ENCODE peak calls at places on chromosome 3, in nine cellular contexts. K is HepG2; T is CD8-positive, alpha-beta T cell; O is heart left ventricle; B is foreskin keratinocyte; R is ovary; N is thoracic aorta; L is breast epithelium; Y is A549. J is an unnamed sample.
A peak's percentile ranks its signal among the peaks of the same experiment; 100 is the strongest.

GRCh38 chr3:42094128-42094527 is 3.0 kb downstream of the TRAK1 start:
- DNase-seq in K (no peak), T (no peak), O (peak; percentile 14), B (no peak), R (no peak), N (no peak), L (no peak), Y (no peak), J (no peak)

GRCh38 chr3:187941848-187942194 is 196.6 kb upstream of the BCL6 start:
- DNase-seq in K (peak; percentile 33), T (no peak), O (no peak), B (no peak), R (no peak), N (no peak), L (no peak), Y (no peak), J (no peak)

GRCh38 chr3:88059380-88060160 is 515 bp downstream of the ZNF654 start:
- DNase-seq in K (no peak), T (no peak), O (no peak), B (no peak), R (peak; percentile 38), N (no peak), L (no peak), Y (no peak), J (peak; percentile 13)

GRCh38 chr3:122660575-122660974 is 20.1 kb upstream of the PARP14 start:
- DNase-seq in K (peak; percentile 23), T (no peak), O (no peak), B (no peak), R (no peak), N (no peak), L (no peak), Y (peak; percentile 16), J (no peak)

GRCh38 chr3:141192345-141192744 is 39.3 kb upstream of the PXYLP1 start:
- DNase-seq in K (peak; percentile 87), T (peak; percentile 94), O (peak; percentile 97), B (peak; percentile 59), R (peak; percentile 99), N (peak; percentile 95), L (peak; percentile 94), Y (peak; percentile 90), J (peak; percentile 79)

GRCh38 chr3:127015282-127016042 is 32.5 kb downstream of the PLXNA1 start:
- DNase-seq in K (no peak), T (no peak), O (no peak), B (no peak), R (no peak), N (no peak), L (no peak), Y (peak; percentile 23), J (no peak)

GRCh38 chr3:42192334-42193200 is 73.4 kb downstream of the CCK start:
- DNase-seq in K (no peak), T (no peak), O (no peak), B (no peak), R (no peak), N (no peak), L (no peak), Y (no peak), J (no peak)

GRCh38 chr3:168870892-168871291 is 775.2 kb upstream of the GOLIM4 start:
- DNase-seq in K (peak; percentile 93), T (no peak), O (no peak), B (no peak), R (no peak), N (no peak), L (no peak), Y (peak; percentile 44), J (no peak)

GRCh38 chr3:3799173-3800075 is at the start of gene LRRN1:
- DNase-seq in K (no peak), T (peak; percentile 58), O (peak; percentile 65), B (no peak), R (peak; percentile 83), N (no peak), L (peak; percentile 61), Y (no peak), J (no peak)

GRCh38 chr3:150168694-150169093 is 198.0 kb upstream of the PFN2 start:
- DNase-seq in K (no peak), T (no peak), O (no peak), B (no peak), R (no peak), N (no peak), L (no peak), Y (no peak), J (no peak)

GRCh38 chr3:51967384-51968174 is at the start of gene PCBP4:
- DNase-seq in K (peak; percentile 70), T (peak; percentile 38), O (peak; percentile 87), B (no peak), R (peak; percentile 77), N (no peak), L (peak; percentile 65), Y (no peak), J (no peak)

GRCh38 chr3:52010431-52010830 is 14.7 kb upstream of the RPL29 start:
- DNase-seq in K (no peak), T (no peak), O (no peak), B (no peak), R (no peak), N (no peak), L (no peak), Y (no peak), J (no peak)

GRCh38 chr3:94294806-94295205 is 231.9 kb downstream of the NSUN3 start:
- DNase-seq in K (no peak), T (no peak), O (no peak), B (no peak), R (no peak), N (no peak), L (no peak), Y (no peak), J (no peak)

GRCh38 chr3:78287085-78287484 is 1247.2 kb downstream of the ROBO2 start:
- DNase-seq in K (no peak), T (no peak), O (no peak), B (no peak), R (no peak), N (no peak), L (no peak), Y (no peak), J (no peak)

GRCh38 chr3:45957606-45958005 is 14.3 kb downstream of the CXCR6 start:
- DNase-seq in K (no peak), T (no peak), O (peak; percentile 37), B (no peak), R (no peak), N (no peak), L (no peak), Y (no peak), J (no peak)

GRCh38 chr3:155772801-155773200 is 27.9 kb upstream of the PLCH1 start:
- DNase-seq in K (no peak), T (no peak), O (no peak), B (no peak), R (no peak), N (no peak), L (no peak), Y (no peak), J (no peak)

GRCh38 chr3:59056706-59057105 is 6.9 kb upstream of the CFAP20DC start:
- DNase-seq in K (no peak), T (no peak), O (no peak), B (no peak), R (no peak), N (no peak), L (no peak), Y (no peak), J (no peak)

GRCh38 chr3:85576091-85576690 is 617.4 kb downstream of the CADM2 start:
- DNase-seq in K (peak; percentile 44), T (no peak), O (no peak), B (no peak), R (peak; percentile 34), N (no peak), L (peak; percentile 30), Y (peak; percentile 69), J (peak; percentile 32)

GRCh38 chr3:158918008-158918407 is 116.2 kb downstream of the MFSD1 start:
- DNase-seq in K (peak; percentile 45), T (no peak), O (no peak), B (no peak), R (peak; percentile 40), N (no peak), L (peak; percentile 20), Y (peak; percentile 53), J (peak; percentile 57)

GRCh38 chr3:103863381-103863780 is 1428.6 kb downstream of the ZPLD1 start:
- DNase-seq in K (no peak), T (no peak), O (no peak), B (no peak), R (no peak), N (no peak), L (no peak), Y (no peak), J (no peak)

GRCh38 chr3:159418571-159419526 is 569.8 kb upstream of the IL12A start:
- DNase-seq in K (no peak), T (no peak), O (no peak), B (peak; percentile 59), R (no peak), N (no peak), L (no peak), Y (peak; percentile 43), J (peak; percentile 11)

GRCh38 chr3:38086496-38086895 is 47.5 kb downstream of the DLEC1 start:
- DNase-seq in K (no peak), T (no peak), O (no peak), B (no peak), R (no peak), N (no peak), L (no peak), Y (no peak), J (no peak)

GRCh38 chr3:142930510-142930909 is 33.0 kb downstream of the PAQR9 start:
- DNase-seq in K (no peak), T (no peak), O (no peak), B (no peak), R (no peak), N (no peak), L (no peak), Y (peak; percentile 35), J (no peak)
- TF ChIP-seq CTCF in K (no peak), T (no peak), O (peak; percentile 20), B (peak; percentile 18), R (no peak), N (peak; percentile 27), L (no peak), Y (peak; percentile 10), J (no peak)

DNA sequence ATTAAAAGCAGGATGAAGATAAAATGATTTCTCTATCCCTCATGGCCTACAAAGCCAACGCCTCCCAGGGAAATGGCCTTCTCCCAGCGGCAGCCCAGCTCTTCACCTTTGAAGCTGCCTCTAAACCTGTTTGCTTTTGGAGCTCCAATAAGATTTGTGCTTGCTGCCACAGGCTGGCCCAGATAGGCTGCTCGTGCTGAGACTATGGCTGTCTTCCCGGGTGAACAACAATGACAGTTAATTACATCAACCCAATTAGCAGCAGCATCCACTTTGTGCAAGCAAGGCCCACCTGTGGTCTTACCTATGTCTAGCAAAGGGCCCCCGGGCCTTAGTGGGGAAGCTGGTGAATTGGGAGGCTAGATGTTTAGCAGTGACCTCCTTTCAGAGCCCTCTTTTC is 179.6 kb downstream of the P3H2 start:
- DNase-seq in K (peak; percentile 21), T (no peak), O (no peak), B (no peak), R (no peak), N (no peak), L (no peak), Y (no peak), J (no peak)
- H3K27ac ChIP-seq in K (no peak overlapping the region), T (no peak overlapping the region), O (no peak overlapping the region), B (peak overlapping the region; percentile 92), R (no peak overlapping the region), N (no peak overlapping the region), L (peak overlapping the region; percentile 62), Y (peak overlapping the region; percentile 84), J (peak overlapping the region; percentile 67)

GRCh38 chr3:98612587-98612986 is 19.2 kb upstream of the CPOX start:
- DNase-seq in K (peak; percentile 43), T (no peak), O (no peak), B (no peak), R (no peak), N (no peak), L (no peak), Y (peak; percentile 16), J (no peak)
- TF ChIP-seq CTCF in K (peak; percentile 67), T (no peak), O (no peak), B (peak; percentile 48), R (no peak), N (no peak), L (no peak), Y (no peak), J (no peak)

GRCh38 chr3:56980283-56980682 is 80.2 kb upstream of the SPATA12 start:
- DNase-seq in K (no peak), T (no peak), O (no peak), B (no peak), R (no peak), N (no peak), L (no peak), Y (no peak), J (no peak)
- H3K27ac ChIP-seq in K (no peak overlapping the region), T (no peak overlapping the region), O (no peak overlapping the region), B (no peak overlapping the region), R (no peak overlapping the region), N (no peak overlapping the region), L (no peak overlapping the region), Y (peak overlapping the region; percentile 31), J (no peak overlapping the region)

J was measured in RWPE1.